ENCODE peak calls at places on chromosomes 2 and 18, in five cellular contexts. D is spleen; L is mucosa of descending colon; O is A549; E is CD8-positive, alpha-beta T cell. C is an unnamed sample.

GRCh38 chr2:168159754-168160585 is 87.4 kb downstream of the STK39 start:
- DNase-seq in D (no peak), L (no peak), O (no peak), E (no peak), C (no peak)

GRCh38 chr2:74008761-74009395 is 24.2 kb downstream of the TET3 start:
- DNase-seq in D (no peak), L (no peak), O (no peak), E (no peak), C (no peak)

GRCh38 chr2:142299021-142299420 is 168.2 kb upstream of the LRP1B start:
- DNase-seq in D (no peak), L (no peak), O (no peak), E (no peak), C (no peak)

GRCh38 chr2:42136832-42137821 is 32.0 kb upstream of the EML4 start:
- DNase-seq in D (no peak), L (no peak), O (peak), E (no peak), C (no peak)

GRCh38 chr2:186347472-186347871 is 138.6 kb upstream of the ZC3H15 start:
- DNase-seq in D (no peak), L (no peak), O (no peak), E (no peak), C (peak)

GRCh38 chr2:121018136-121019057 is 266.6 kb downstream of the TFCP2L1 start:
- DNase-seq in D (no peak), L (no peak), O (no peak), E (no peak), C (peak)

GRCh38 chr2:181438298-181438697 is 18.9 kb upstream of the ITGA4 start:
- DNase-seq in D (no peak), L (no peak), O (peak), E (peak), C (no peak)

GRCh38 chr2:113162869-113163268 is 10.9 kb upstream of the PSD4 start:
- DNase-seq in D (no peak), L (no peak), O (no peak), E (no peak), C (no peak)

GRCh38 chr2:97806738-97807618 is 93.6 kb downstream of the ZAP70 start:
- DNase-seq in D (peak), L (peak), O (peak), E (peak), C (peak)

GRCh38 chr2:68971591-68972231 is 2.7 kb upstream of the GKN1 start:
- DNase-seq in D (no peak), L (no peak), O (peak), E (no peak), C (peak)

GRCh38 chr2:172232638-172233253 is 130.0 kb upstream of the DLX2 start:
- DNase-seq in D (no peak), L (no peak), O (no peak), E (no peak), C (no peak)

GRCh38 chr2:239167766-239168444 is 232.9 kb downstream of the HDAC4 start:
- DNase-seq in D (peak), L (peak), O (no peak), E (no peak), C (no peak)

GRCh38 chr18:24397131-24397693 is 412 bp downstream of the OSBPL1A start:
- DNase-seq in D (no peak), L (no peak), O (peak), E (peak), C (peak)

GRCh38 chr2:134035605-134036370 is 218.1 kb upstream of the MGAT5 start:
- DNase-seq in D (no peak), L (no peak), O (no peak), E (no peak), C (no peak)

GRCh38 chr2:128160616-128161275 is 69.7 kb downstream of the UGGT1 start:
- DNase-seq in D (no peak), L (no peak), O (no peak), E (no peak), C (no peak)

GRCh38 chr18:40824291-40824690 is 1130.7 kb upstream of the PIK3C3 start:
- DNase-seq in D (no peak), L (no peak), O (no peak), E (no peak), C (no peak)

GRCh38 chr18:79223431-79223830 is 154.2 kb downstream of the ATP9B start:
- DNase-seq in D (no peak), L (no peak), O (no peak), E (no peak), C (no peak)

GRCh38 chr2:86453838-86454237 is 12.7 kb downstream of the KDM3A start:
- DNase-seq in D (no peak), L (no peak), O (no peak), E (no peak), C (peak)

GRCh38 chr2:239762742-239763269 is 262.3 kb downstream of the NDUFA10 start:
- DNase-seq in D (peak), L (peak), O (no peak), E (no peak), C (no peak)

GRCh38 chr2:223896751-223897320 is 48.3 kb downstream of the WDFY1 start:
- DNase-seq in D (no peak), L (no peak), O (no peak), E (no peak), C (no peak)

GRCh38 chr2:16650287-16651249 is 15.1 kb downstream of the CYRIA start:
- DNase-seq in D (no peak), L (no peak), O (no peak), E (no peak), C (no peak)

GRCh38 chr2:73985318-73986084 is 791 bp downstream of the TET3 start:
- DNase-seq in D (peak), L (peak), O (peak), E (peak), C (no peak)

GRCh38 chr2:193824474-193824873 is 1629.7 kb upstream of the TMEFF2 start:
- DNase-seq in D (no peak), L (no peak), O (peak), E (no peak), C (peak)

GRCh38 chr18:12863687-12864086 is 20.4 kb downstream of the PTPN2 start:
- DNase-seq in D (no peak), L (no peak), O (no peak), E (no peak), C (no peak)

GRCh38 chr2:115908731-115909130 is 1466.3 kb downstream of the DPP10 start:
- DNase-seq in D (no peak), L (no peak), O (no peak), E (no peak), C (no peak)

GRCh38 chr2:24870891-24871705 is 48.9 kb downstream of the ADCY3 start:
- DNase-seq in D (no peak), L (no peak), O (no peak), E (no peak), C (no peak)

GRCh38 chr2:238016526-238016925 is 44.3 kb upstream of the SCLY start:
- DNase-seq in D (no peak), L (no peak), O (no peak), E (no peak), C (no peak)

GRCh38 chr2:117918608-117919007 is 95.3 kb downstream of the CCDC93 start:
- DNase-seq in D (no peak), L (no peak), O (no peak), E (no peak), C (no peak)

GRCh38 chr2:119545754-119546445 is 1.7 kb downstream of the CFAP221 start:
- DNase-seq in D (no peak), L (no peak), O (no peak), E (no peak), C (no peak)

GRCh38 chr2:60352491-60353405 is 200.7 kb downstream of the BCL11A start:
- DNase-seq in D (peak), L (no peak), O (no peak), E (no peak), C (no peak)

GRCh38 chr2:207041753-207042152 is 102.4 kb downstream of the CPO start:
- DNase-seq in D (no peak), L (no peak), O (no peak), E (no peak), C (no peak)

DNA sequence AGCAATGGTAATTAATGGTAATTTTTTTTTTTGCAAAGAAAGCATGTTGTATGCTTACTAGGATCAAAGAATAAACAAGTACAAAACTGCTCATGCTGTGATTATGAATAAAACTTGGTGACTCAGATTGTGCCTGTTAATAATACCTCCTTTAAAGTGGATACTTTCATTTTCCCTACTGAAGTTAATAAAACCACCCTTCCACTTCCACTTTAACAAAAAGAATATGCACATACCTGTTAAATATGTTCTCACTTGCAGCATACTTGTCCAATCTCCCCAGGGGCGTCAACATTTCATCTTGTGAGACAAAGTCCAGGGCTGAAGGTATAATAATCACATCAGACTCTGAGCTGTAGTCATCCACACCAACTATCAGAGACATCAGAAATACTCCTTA is 19.6 kb downstream of the PPP4R1 start:
- DNase-seq in D (no peak), L (no peak), O (no peak), E (no peak), C (no peak)
- H3K4me3 ChIP-seq in D (no peak), L (no peak), O (no peak), E (no peak), C (no peak)

GRCh38 chr2:20050712-20051517 is 513 bp downstream of the LAPTM4A start:
- DNase-seq in D (peak), L (peak), O (peak), E (peak), C (no peak)
- H3K4me3 ChIP-seq in D (peak), L (peak), O (peak), E (peak), C (peak)

GRCh38 chr18:55458456-55459238 is 129.3 kb downstream of the TCF4 start:
- DNase-seq in D (no peak), L (no peak), O (no peak), E (no peak), C (no peak)

GRCh38 chr18:55453186-55453585 is 134.8 kb downstream of the TCF4 start:
- DNase-seq in D (no peak), L (no peak), O (no peak), E (no peak), C (no peak)

GRCh38 chr18:55461843-55462242 is 126.1 kb downstream of the TCF4 start:
- DNase-seq in D (no peak), L (no peak), O (no peak), E (no peak), C (no peak)

GRCh38 chr18:55455938-55456337 is 132.1 kb downstream of the TCF4 start:
- DNase-seq in D (no peak), L (no peak), O (no peak), E (no peak), C (peak)

DNA sequence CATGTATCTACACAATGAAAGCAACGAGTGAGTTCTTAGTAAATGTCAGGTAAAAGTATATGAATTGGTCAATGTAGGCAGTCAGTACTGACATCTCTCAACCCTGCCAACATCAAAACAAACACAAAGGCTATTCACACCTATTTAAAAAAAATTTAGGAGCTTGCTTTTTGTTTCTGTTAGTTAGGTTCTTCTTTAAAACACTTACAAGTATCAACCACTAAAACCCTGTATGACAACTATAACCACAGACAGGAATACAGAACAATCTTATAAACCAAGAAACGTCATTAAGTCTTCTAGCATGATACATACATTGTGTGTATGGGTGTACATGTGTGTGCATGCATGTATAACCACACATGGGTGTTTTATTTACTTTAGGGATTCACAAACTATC is 131.0 kb downstream of the TCF4 start:
- DNase-seq in D (no peak), L (no peak), O (no peak), E (no peak), C (no peak)
- H3K4me3 ChIP-seq in D (no peak), L (no peak), O (no peak), E (no peak), C (no peak)

GRCh38 chr18:11268691-11269686 is 119.6 kb upstream of the PIEZO2 start:
- DNase-seq in D (no peak), L (no peak), O (no peak), E (no peak), C (peak)
- H3K4me3 ChIP-seq in D (no peak), L (no peak), O (no peak), E (no peak), C (no peak)

GRCh38 chr2:106343274-106343673 is 124.9 kb downstream of the RGPD3 start:
- DNase-seq in D (no peak), L (peak), O (no peak), E (no peak), C (no peak)
- H3K4me3 ChIP-seq in D (no peak), L (no peak), O (no peak), E (no peak), C (no peak)

DNA sequence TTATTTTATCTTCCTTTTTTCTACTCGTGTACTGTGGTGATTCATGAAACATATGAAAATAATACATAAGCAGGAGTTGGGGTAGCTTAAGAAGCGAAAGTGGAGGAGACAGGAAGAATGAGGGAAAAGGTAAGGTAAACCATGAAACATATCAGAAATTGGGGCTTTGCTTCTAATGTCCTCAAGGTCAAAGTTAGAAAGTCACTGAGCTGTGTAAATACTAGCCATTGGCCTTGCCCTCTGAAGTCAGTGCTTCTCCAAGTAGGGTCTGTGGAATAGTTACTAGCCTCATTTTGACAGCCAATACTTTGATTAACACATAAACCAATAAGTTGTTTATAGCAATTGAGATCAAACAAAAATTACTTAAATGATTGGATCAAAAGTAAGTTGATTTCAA is 117.2 kb downstream of the MAP4K4 start:
- DNase-seq in D (no peak), L (no peak), O (no peak), E (no peak), C (no peak)
- H3K4me3 ChIP-seq in D (no peak), L (no peak), O (no peak), E (no peak), C (no peak)

GRCh38 chr18:9716780-9717563 is 8.9 kb downstream of the RAB31 start:
- DNase-seq in D (no peak), L (no peak), O (no peak), E (no peak), C (no peak)

GRCh38 chr18:9720327-9720726 is 12.2 kb downstream of the RAB31 start:
- DNase-seq in D (no peak), L (no peak), O (no peak), E (no peak), C (no peak)

GRCh38 chr18:9716375-9716774 is 8.3 kb downstream of the RAB31 start:
- DNase-seq in D (no peak), L (no peak), O (no peak), E (no peak), C (no peak)

GRCh38 chr18:9721893-9722515 is 13.9 kb downstream of the RAB31 start:
- DNase-seq in D (no peak), L (no peak), O (no peak), E (no peak), C (no peak)

DNA sequence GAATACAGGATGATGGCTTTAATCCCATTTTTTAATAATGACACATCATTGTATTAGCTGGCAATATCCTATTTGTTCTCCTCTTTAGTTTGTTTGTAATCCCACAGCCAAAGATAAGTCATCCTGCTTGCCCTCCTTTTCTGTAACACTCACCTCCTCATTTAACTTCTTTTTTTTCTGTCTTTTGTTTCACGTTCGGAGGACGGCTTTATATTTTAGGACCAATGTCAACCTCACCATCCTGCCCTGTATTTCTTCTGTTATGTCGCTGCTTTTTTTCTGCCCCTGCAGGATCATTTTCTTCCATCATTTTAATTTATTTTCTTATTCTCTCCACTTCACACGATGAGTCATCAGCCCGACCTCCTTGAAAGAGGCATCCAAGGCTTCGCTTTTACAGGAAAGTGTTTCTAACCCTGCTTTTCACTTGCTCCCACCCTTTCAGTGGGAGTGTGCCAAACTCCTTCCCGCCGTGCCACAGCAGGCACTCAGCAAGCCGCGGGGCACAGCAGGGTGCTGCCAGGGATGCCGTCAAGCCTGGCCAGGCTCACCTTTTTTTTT is 11.4 kb downstream of the RAB31 start:
- DNase-seq in D (no peak), L (no peak), O (peak), E (no peak), C (peak)
- H3K4me3 ChIP-seq in D (no peak), L (no peak), O (peak), E (no peak), C (no peak)

GRCh38 chr2:177161741-177162440 is 50.7 kb upstream of the HNRNPA3 start:
- DNase-seq in D (no peak), L (no peak), O (peak), E (peak), C (no peak)

GRCh38 chr2:177165103-177165583 is 47.5 kb upstream of the HNRNPA3 start:
- DNase-seq in D (no peak), L (peak), O (peak), E (no peak), C (no peak)

GRCh38 chr2:177164584-177165052 is 48.0 kb upstream of the HNRNPA3 start:
- DNase-seq in D (peak), L (peak), O (peak), E (peak), C (no peak)

GRCh38 chr2:177165731-177166711 is 46.6 kb upstream of the HNRNPA3 start:
- DNase-seq in D (no peak), L (no peak), O (peak), E (no peak), C (no peak)

DNA sequence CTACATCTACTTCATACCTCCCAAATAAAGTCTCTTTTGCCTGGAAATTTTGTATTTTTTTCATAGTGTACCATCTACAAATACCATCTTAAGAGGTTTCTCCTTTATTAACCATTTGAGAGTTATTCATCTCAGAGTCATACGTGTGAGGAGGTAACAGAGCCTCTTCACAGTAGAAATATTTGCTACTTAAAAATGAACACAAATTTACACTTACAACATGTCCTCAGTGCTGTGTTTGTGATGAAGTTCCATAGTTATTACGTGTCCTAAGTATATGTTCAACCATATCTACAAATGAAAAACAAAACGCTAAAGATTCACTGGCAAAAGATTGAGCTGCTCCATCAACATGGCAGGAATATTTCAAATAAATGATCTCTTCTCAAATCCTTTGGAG is 48.5 kb upstream of the HNRNPA3 start:
- DNase-seq in D (no peak), L (no peak), O (no peak), E (no peak), C (no peak)
- H3K4me3 ChIP-seq in D (no peak), L (no peak), O (peak), E (peak), C (peak)

DNA sequence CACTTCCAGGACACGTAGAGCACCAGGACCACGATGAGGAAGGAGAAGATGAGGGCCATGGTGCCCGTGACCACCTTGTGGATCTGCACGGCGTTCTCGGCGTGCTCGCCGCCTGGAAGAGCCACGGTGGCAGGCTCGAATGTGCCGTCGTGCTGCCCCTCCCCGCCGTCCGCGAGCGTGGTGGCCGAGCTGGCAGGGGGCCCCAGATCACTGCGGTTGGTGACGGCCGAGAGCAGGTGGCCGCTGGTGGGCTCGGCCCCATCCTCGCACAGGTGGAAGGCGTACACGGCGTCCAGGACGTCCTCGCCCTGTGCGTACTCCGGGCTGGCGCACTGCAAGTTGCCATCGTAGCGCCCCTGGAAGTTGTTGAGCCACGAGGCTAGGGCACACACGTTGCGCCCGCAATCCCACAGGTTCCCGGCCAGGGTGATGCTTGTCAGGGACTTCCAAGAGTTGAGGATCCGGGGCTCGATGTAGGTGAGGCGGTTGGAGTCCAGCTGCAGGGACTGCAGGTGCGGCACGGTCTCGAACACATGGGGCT is 2.0 kb downstream of the LRRTM1 start:
- DNase-seq in D (peak), L (no peak), O (no peak), E (no peak), C (no peak)
- H3K4me3 ChIP-seq in D (no peak), L (no peak), O (no peak), E (no peak), C (no peak)

GRCh38 chr18:3595282-3596273 is 145.6 kb downstream of the TGIF1 start:
- DNase-seq in D (no peak), L (no peak), O (peak), E (no peak), C (peak)

GRCh38 chr18:3596324-3597158 is 146.6 kb downstream of the TGIF1 start:
- DNase-seq in D (peak), L (peak), O (peak), E (no peak), C (no peak)

GRCh38 chr18:3599235-3599634 is 149.3 kb downstream of the TGIF1 start:
- DNase-seq in D (no peak), L (no peak), O (no peak), E (no peak), C (no peak)

GRCh38 chr18:3599861-3600260 is 149.9 kb downstream of the TGIF1 start:
- DNase-seq in D (no peak), L (no peak), O (no peak), E (no peak), C (no peak)

GRCh38 chr18:3597159-3597977 is 147.4 kb downstream of the TGIF1 start:
- DNase-seq in D (no peak), L (no peak), O (no peak), E (no peak), C (no peak)
- H3K4me3 ChIP-seq in D (no peak), L (no peak), O (peak), E (no peak), C (no peak)